ENCODE peak calls at places on chromosome 1, in eight cellular contexts. Z is heart left ventricle, X is mesendoderm, C is PC-3, D is H9, Q is adrenal gland, U is lung, B is heart right ventricle. H is an unnamed sample.

GRCh38 chr1:89608627-89609338 is 24.1 kb upstream of the LRRC8C start:
- DNase-seq in Z (no peak), X (no peak), C (no peak), D (no peak), Q (no peak), U (no peak), B (no peak), H (no peak)

GRCh38 chr1:153647375-153647714 is 11.2 kb upstream of the SNAPIN start:
- DNase-seq in Z (no peak), X (peak; percentile 49), C (no peak), D (peak; percentile 58), Q (no peak), U (no peak), B (no peak), H (no peak)

GRCh38 chr1:89660086-89660946 is 27.4 kb downstream of the LRRC8C start:
- DNase-seq in Z (no peak), X (no peak), C (no peak), D (no peak), Q (no peak), U (no peak), B (no peak), H (no peak)

GRCh38 chr1:30678209-30678608 is 45.2 kb downstream of the MATN1 start:
- DNase-seq in Z (no peak), X (no peak), C (no peak), D (no peak), Q (no peak), U (no peak), B (no peak), H (no peak)

GRCh38 chr1:115091582-115091981 is 2.3 kb upstream of the TSPAN2 start:
- DNase-seq in Z (no peak), X (no peak), C (no peak), D (no peak), Q (no peak), U (no peak), B (no peak), H (no peak)

GRCh38 chr1:20190761-20191160 is 4.4 kb upstream of the PLA2G2C start:
- DNase-seq in Z (no peak), X (no peak), C (no peak), D (no peak), Q (no peak), U (no peak), B (no peak), H (no peak)

GRCh38 chr1:225617956-225618355 is 35.0 kb downstream of the ENAH start:
- DNase-seq in Z (no peak), X (no peak), C (no peak), D (no peak), Q (no peak), U (no peak), B (no peak), H (no peak)

GRCh38 chr1:97004054-97004453 is 282.5 kb downstream of the PTBP2 start:
- DNase-seq in Z (no peak), X (no peak), C (no peak), D (no peak), Q (no peak), U (no peak), B (no peak), H (no peak)

GRCh38 chr1:228294717-228295116 is 86.9 kb downstream of the OBSCN start:
- DNase-seq in Z (peak; percentile 5), X (no peak), C (no peak), D (no peak), Q (no peak), U (no peak), B (peak; percentile 1), H (no peak)

GRCh38 chr1:10773851-10774614 is 22.4 kb downstream of the CASZ1 start:
- DNase-seq in Z (peak; percentile 51), X (no peak), C (no peak), D (no peak), Q (no peak), U (no peak), B (no peak), H (no peak)

GRCh38 chr1:1013922-1014617 is 773 bp downstream of the ISG15 start:
- DNase-seq in Z (peak; percentile 49), X (no peak), C (peak; percentile 69), D (peak; percentile 59), Q (no peak), U (no peak), B (no peak), H (no peak)

GRCh38 chr1:19179597-19180271 is 30.3 kb downstream of the UBR4 start:
- DNase-seq in Z (no peak), X (peak; percentile 59), C (peak; percentile 39), D (no peak), Q (peak; percentile 32), U (no peak), B (no peak), H (peak; percentile 28)

GRCh38 chr1:199157494-199157893 is 518.7 kb downstream of the PTPRC start:
- DNase-seq in Z (no peak), X (no peak), C (peak; percentile 88), D (no peak), Q (no peak), U (no peak), B (no peak), H (no peak)
- H3K4me1 ChIP-seq in Z (no peaks in the 10 kb centered on the region), X (no peaks in the 10 kb centered on the region), C (peaks cover 8% of the 10 kb centered on the region), D (peaks cover 3% of the 10 kb centered on the region), Q (no peaks in the 10 kb centered on the region), U (no peaks in the 10 kb centered on the region), B (no peaks in the 10 kb centered on the region), H (no peaks in the 10 kb centered on the region)

GRCh38 chr1:235286667-235287066 is 41.3 kb downstream of the ARID4B start:
- DNase-seq in Z (no peak), X (no peak), C (no peak), D (no peak), Q (no peak), U (no peak), B (no peak), H (no peak)

GRCh38 chr1:235290740-235291502 is 37.1 kb downstream of the ARID4B start:
- DNase-seq in Z (no peak), X (no peak), C (no peak), D (no peak), Q (no peak), U (no peak), B (no peak), H (no peak)

GRCh38 chr1:235289859-235290739 is 37.9 kb downstream of the ARID4B start:
- DNase-seq in Z (no peak), X (no peak), C (no peak), D (no peak), Q (no peak), U (no peak), B (no peak), H (no peak)

GRCh38 chr1:235284231-235284630 is 43.7 kb downstream of the ARID4B start:
- DNase-seq in Z (no peak), X (no peak), C (no peak), D (no peak), Q (no peak), U (no peak), B (no peak), H (no peak)

DNA sequence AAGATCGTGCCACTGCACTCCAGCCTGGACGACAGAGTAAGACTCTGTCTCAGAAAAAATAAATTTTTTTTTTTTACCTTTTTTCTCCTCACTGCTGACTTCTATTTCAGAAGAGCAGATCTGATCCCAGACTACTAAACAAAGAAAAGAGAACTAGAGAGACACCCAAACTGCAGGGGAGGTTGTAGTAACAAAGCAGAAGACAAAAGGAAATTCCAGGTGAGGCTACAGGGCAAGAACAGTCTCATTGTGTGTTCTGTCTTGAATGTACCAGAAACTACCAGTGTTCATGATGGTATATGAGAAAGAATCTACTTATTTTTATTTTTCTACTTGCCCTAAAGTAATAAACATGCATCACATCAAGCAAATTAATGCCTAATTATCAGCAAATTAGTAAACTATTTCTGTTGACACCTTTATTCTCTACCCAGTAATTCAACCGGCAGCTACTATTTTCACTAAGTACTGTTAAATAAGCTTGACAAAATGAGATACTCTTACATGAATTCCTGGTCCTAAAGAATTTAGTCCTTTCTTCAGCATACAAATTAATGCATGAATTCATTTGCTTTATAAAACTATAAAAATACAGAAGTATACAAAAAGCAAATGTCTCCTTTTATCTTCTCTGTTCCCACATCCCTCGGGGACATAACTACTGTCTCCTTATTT is 40.6 kb downstream of the ARID4B start:
- DNase-seq in Z (no peak), X (no peak), C (no peak), D (no peak), Q (no peak), U (no peak), B (no peak), H (no peak)
- H3K4me1 ChIP-seq in Z (peaks cover 47% of the 10 kb centered on the region), X (no peaks in the 10 kb centered on the region), C (no peaks in the 10 kb centered on the region), D (peaks cover 4% of the 10 kb centered on the region), Q (peaks cover 32% of the 10 kb centered on the region), U (peaks cover 15% of the 10 kb centered on the region), B (peaks cover 59% of the 10 kb centered on the region), H (no peaks in the 10 kb centered on the region)

DNA sequence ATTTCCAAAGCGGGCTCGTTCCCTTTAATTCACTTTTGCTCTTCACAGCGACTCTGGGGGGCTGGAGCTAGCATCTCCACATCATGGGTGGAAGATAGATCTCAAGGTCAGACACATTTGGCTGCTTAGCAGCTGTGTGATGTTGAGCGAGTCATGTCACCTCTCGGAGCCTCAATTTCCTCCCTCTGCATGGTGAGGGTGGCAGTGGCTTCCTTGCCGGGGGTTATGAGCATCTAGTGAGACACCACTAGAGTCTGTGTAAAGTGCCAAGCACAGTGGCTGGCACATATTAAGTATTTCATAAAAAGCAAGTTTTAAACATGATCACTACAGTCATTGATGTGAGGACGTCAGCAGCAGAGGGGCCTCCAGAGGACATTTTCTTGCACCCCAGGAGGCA is 16.9 kb upstream of the ECE1 start:
- DNase-seq in Z (no peak), X (no peak), C (no peak), D (no peak), Q (no peak), U (no peak), B (no peak), H (no peak)
- H3K4me1 ChIP-seq in Z (peaks cover 43% of the 10 kb centered on the region), X (peaks cover 16% of the 10 kb centered on the region), C (peaks cover 12% of the 10 kb centered on the region), D (peaks cover 3% of the 10 kb centered on the region), Q (peaks cover 82% of the 10 kb centered on the region), U (no peaks in the 10 kb centered on the region), B (peaks cover 57% of the 10 kb centered on the region), H (peaks cover 14% of the 10 kb centered on the region)

DNA sequence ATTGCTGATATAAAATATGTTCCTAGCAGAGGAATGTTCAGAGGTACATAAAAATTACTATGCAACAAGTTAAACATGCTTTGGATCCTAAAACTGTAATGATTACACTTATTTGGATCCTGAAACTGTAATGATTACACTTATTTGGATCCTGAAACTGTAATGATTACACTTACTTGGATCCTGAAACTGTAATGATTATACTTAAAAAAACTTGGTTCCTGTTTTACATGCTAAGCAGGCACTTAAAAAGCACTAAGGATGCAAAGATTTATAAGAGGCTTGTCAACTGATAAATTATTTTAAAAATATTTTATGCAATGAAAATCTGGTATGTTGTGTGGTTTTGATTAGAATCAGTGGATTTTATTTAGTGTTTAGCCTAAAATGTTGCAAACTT is 47.7 kb downstream of the ZNHIT6 start:
- DNase-seq in Z (no peak), X (no peak), C (no peak), D (no peak), Q (no peak), U (no peak), B (no peak), H (no peak)
- H3K4me1 ChIP-seq in Z (no peaks in the 10 kb centered on the region), X (no peaks in the 10 kb centered on the region), C (peaks cover 40% of the 10 kb centered on the region), D (no peaks in the 10 kb centered on the region), Q (no peaks in the 10 kb centered on the region), U (no peaks in the 10 kb centered on the region), B (peaks cover 7% of the 10 kb centered on the region), H (no peaks in the 10 kb centered on the region)